ENCODE peak calls at places on chromosomes 12 and 14, in ten cellular contexts. L is psoas muscle; J is NT2/D1; S is trophoblast cell; P is left ventricle myocardium inferior; C is PC-9; V is CD8-positive, alpha-beta memory T cell; Q is esophagus squamous epithelium; N is body of pancreas; W is A549. H is an unnamed sample. For H3K9me3, the result is how much of the 10 kb centered on the place peaks cover.

GRCh38 chr14:96698846-96699543 is 98.2 kb upstream of the VRK1 start:
- DNase-seq in W (no peak), V (no peak), P (no peak), J (no peak), N (no peak), C (no peak), S (no peak), Q (no peak), L (no peak), H (no peak)

GRCh38 chr12:76341436-76342030 is 6.7 kb downstream of the BBS10 start:
- DNase-seq in S (no peak), N (no peak), J (no peak), Q (no peak), V (no peak), C (no peak), L (no peak), W (no peak), P (no peak), H (no peak)

GRCh38 chr12:64097346-64098105 is 124.6 kb downstream of the KICS2 start:
- DNase-seq in V (no peak), P (no peak), N (no peak), W (no peak), J (no peak), S (no peak), L (no peak), C (no peak), Q (no peak), H (no peak)

GRCh38 chr12:14689996-14690395 is 6.4 kb downstream of the GUCY2C start:
- DNase-seq in S (no peak), W (no peak), V (no peak), L (no peak), N (no peak), C (no peak), P (no peak), Q (no peak), J (no peak), H (no peak)

GRCh38 chr14:92633724-92634123 is 114.7 kb downstream of the LGMN start:
- DNase-seq in Q (no peak), W (no peak), V (no peak), P (no peak), S (no peak), C (no peak), N (no peak), L (no peak), J (no peak), H (no peak)

GRCh38 chr14:23219075-23219474 is 18.7 kb upstream of the RNF212B start:
- DNase-seq in C (no peak), S (no peak), Q (no peak), W (no peak), V (no peak), J (no peak), L (no peak), P (no peak), N (no peak), H (no peak)

GRCh38 chr14:89386214-89386886 is 30.7 kb downstream of the FOXN3 start:
- DNase-seq in L (peak), J (no peak), V (no peak), W (no peak), C (no peak), Q (no peak), N (no peak), P (no peak), S (no peak), H (no peak)

GRCh38 chr14:38616959-38617358 is 361.1 kb upstream of the CLEC14A start:
- DNase-seq in P (no peak), L (no peak), N (no peak), Q (no peak), S (peak), V (no peak), C (peak), J (no peak), W (no peak), H (no peak)

GRCh38 chr12:106585862-106586534 is 3.2 kb downstream of the RFX4 start:
- DNase-seq in P (no peak), S (no peak), L (no peak), Q (no peak), C (no peak), N (no peak), J (no peak), W (no peak), V (no peak), H (no peak)

GRCh38 chr14:28297559-28297958 is 469.0 kb upstream of the FOXG1 start:
- DNase-seq in L (no peak), Q (no peak), J (no peak), V (no peak), P (no peak), S (no peak), C (no peak), W (no peak), N (no peak), H (no peak)

GRCh38 chr12:96194572-96194889 is 356 bp downstream of the ELK3 start:
- DNase-seq in W (no peak), Q (no peak), J (no peak), P (no peak), L (no peak), C (no peak), S (no peak), V (no peak), N (no peak), H (no peak)

GRCh38 chr12:111775205-111776193 is 8.8 kb downstream of the ALDH2 start:
- DNase-seq in S (peak), L (peak), J (no peak), Q (no peak), P (peak), W (no peak), C (no peak), N (peak), V (no peak), H (peak)

GRCh38 chr14:65077318-65077717 is 25.0 kb downstream of the MAX start:
- DNase-seq in Q (no peak), J (no peak), C (no peak), V (no peak), L (no peak), P (no peak), N (no peak), S (no peak), W (no peak), H (no peak)

GRCh38 chr12:132416827-132417226 is 73.1 kb upstream of the FBRSL1 start:
- DNase-seq in S (no peak), N (no peak), V (no peak), J (no peak), Q (no peak), W (no peak), L (no peak), C (no peak), P (no peak), H (no peak)
- H3K9me3 ChIP-seq in S (under half), N (under half), V (under half), J (under half), Q (under half), W (under half), L (under half), C (under half), P (under half), H (under half)

GRCh38 chr12:46364300-46364696 is 8.3 kb downstream of the SLC38A2 start:
- DNase-seq in V (no peak), P (no peak), S (no peak), L (no peak), J (no peak), Q (no peak), W (no peak), C (no peak), N (no peak), H (no peak)

GRCh38 chr12:46364777-46365580 is 7.6 kb downstream of the SLC38A2 start:
- DNase-seq in S (no peak), N (peak), L (no peak), W (no peak), P (no peak), V (no peak), Q (no peak), C (peak), J (no peak), H (no peak)

GRCh38 chr12:46367351-46368029 is 5.1 kb downstream of the SLC38A2 start:
- DNase-seq in V (no peak), W (no peak), C (no peak), Q (no peak), S (no peak), J (no peak), L (no peak), P (no peak), N (no peak), H (no peak)

GRCh38 chr12:46366771-46367170 is 5.8 kb downstream of the SLC38A2 start:
- DNase-seq in Q (no peak), W (no peak), P (no peak), N (no peak), V (no peak), L (no peak), C (no peak), S (no peak), J (no peak), H (no peak)

GRCh38 chr12:46365951-46366379 is 6.6 kb downstream of the SLC38A2 start:
- DNase-seq in C (no peak), Q (no peak), J (no peak), P (no peak), N (no peak), V (no peak), S (no peak), L (no peak), W (no peak), H (no peak)
- H3K4me3 ChIP-seq in C (peak), Q (peak), J (no peak), P (peak), N (no peak), V (no peak), S (no peak), L (peak), W (peak), H (no peak)

DNA sequence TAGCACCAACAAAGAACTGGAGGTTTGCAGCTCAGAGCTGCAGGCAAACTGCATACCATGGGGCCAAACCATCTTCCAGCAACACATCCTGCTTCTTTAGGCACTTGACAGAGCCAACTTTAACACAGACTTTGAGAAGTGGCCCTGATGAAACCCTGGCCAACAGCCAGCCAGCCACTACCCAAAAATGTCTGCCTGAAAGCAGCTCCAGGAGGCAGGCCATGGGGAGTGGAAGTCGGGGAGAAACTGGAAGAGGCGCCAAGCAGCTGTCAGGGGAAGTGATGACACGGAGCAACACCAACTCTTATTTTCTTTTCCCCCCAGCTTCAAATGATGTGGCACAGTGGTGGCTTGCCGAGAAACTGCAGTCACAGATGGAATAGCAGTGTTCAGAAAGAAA is 110.9 kb upstream of the PLXNC1 start:
- DNase-seq in C (no peak), J (no peak), V (no peak), S (no peak), W (no peak), L (no peak), Q (no peak), N (no peak), P (no peak), H (no peak)
- H3K9me3 ChIP-seq in C (under half), J (under half), V (under half), S (under half), W (under half), L (under half), Q (under half), N (under half), P (under half), H (under half)

GRCh38 chr14:82122678-82123077 is 589.0 kb upstream of the SEL1L start:
- DNase-seq in V (no peak), C (no peak), S (no peak), N (no peak), W (no peak), L (no peak), P (no peak), Q (no peak), J (no peak), H (no peak)
- H3K4me3 ChIP-seq in V (no peak), C (no peak), S (no peak), N (no peak), W (no peak), L (no peak), P (no peak), Q (no peak), J (no peak), H (no peak)

DNA sequence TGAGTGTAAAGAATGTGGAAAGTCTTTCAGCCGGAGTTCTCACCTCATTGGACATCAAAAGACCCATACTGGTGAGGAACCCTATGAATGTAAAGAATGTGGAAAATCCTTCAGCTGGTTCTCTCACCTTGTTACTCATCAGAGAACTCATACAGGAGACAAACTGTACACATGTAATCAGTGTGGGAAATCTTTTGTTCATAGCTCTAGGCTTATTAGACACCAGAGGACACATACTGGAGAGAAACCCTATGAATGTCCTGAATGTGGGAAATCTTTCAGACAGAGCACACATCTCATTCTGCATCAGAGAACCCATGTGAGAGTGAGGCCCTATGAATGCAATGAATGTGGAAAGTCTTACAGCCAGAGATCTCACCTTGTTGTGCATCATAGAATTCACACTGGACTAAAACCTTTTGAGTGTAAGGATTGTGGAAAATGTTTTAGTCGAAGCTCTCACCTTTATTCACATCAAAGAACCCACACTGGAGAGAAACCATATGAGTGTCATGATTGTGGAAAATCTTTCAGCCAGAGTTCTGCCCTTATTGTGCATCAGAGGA is 25.1 kb upstream of the ZNF268 start:
- DNase-seq in N (no peak), W (no peak), L (no peak), Q (no peak), J (no peak), V (no peak), C (no peak), P (no peak), S (no peak), H (no peak)
- H3K9me3 ChIP-seq in N (half or more), W (half or more), L (half or more), Q (under half), J (half or more), V (half or more), C (under half), P (half or more), S (under half), H (under half)

GRCh38 chr12:122888232-122888752 is 7.6 kb downstream of the VPS37B start:
- DNase-seq in S (peak), L (no peak), P (peak), J (no peak), C (peak), V (peak), Q (no peak), N (peak), W (peak), H (peak)
- H3K4me3 ChIP-seq in S (no peak), L (peak), P (peak), J (no peak), C (peak), V (peak), Q (peak), N (no peak), W (peak), H (no peak)

GRCh38 chr12:57063991-57064725 is 14.2 kb upstream of the MYO1A start:
- DNase-seq in P (no peak), L (no peak), S (no peak), Q (no peak), W (no peak), V (peak), J (no peak), C (no peak), N (no peak), H (no peak)
- H3K9me3 ChIP-seq in P (under half), L (under half), S (under half), Q (under half), W (under half), V (under half), J (under half), C (under half), N (under half), H (under half)

H was measured in Caco-2.